ENCODE peak calls at places on chromosomes 6 and 20, in six cellular contexts. Z is neural progenitor cell, T is Panc1, Q is cardiac muscle cell, J is heart left ventricle, M is colonic mucosa. I is an unnamed sample.

GRCh38 chr6:22071655-22072054 is 225.2 kb downstream of the PRL start:
- DNase-seq in Q (peak; percentile 79), J (peak; percentile 57), M (peak; percentile 20), Z (peak; percentile 21), T (no peak), I (no peak)

GRCh38 chr6:83055366-83055964 is 10.2 kb downstream of the UBE3D start:
- DNase-seq in M (peak; percentile 49), J (no peak), Q (peak; percentile 66), T (no peak), Z (peak; percentile 73), I (no peak)

GRCh38 chr6:26553264-26553738 is 15.1 kb downstream of the HMGN4 start:
- DNase-seq in Q (peak; percentile 77), M (peak; percentile 82), Z (peak; percentile 83), J (peak; percentile 60), T (no peak), I (no peak)

GRCh38 chr6:149277621-149278020 is 39.9 kb upstream of the TAB2 start:
- DNase-seq in Z (no peak), T (no peak), M (no peak), Q (no peak), J (no peak), I (no peak)

GRCh38 chr6:112245511-112246203 is 8.7 kb downstream of the LAMA4 start:
- DNase-seq in T (no peak), J (no peak), Q (peak; percentile 82), M (no peak), Z (no peak), I (no peak)

GRCh38 chr6:89974776-89975175 is 80.5 kb downstream of the GJA10 start:
- DNase-seq in J (no peak), Q (no peak), M (no peak), T (no peak), Z (no peak), I (no peak)

GRCh38 chr6:136103763-136104311 is 146.3 kb downstream of the MTFR2 start:
- DNase-seq in M (peak; percentile 27), T (no peak), Z (peak; percentile 42), J (peak; percentile 87), Q (peak; percentile 70), I (no peak)

GRCh38 chr6:90790696-90791095 is 203.8 kb upstream of the MAP3K7 start:
- DNase-seq in T (no peak), J (no peak), M (no peak), Q (peak; percentile 30), Z (no peak), I (no peak)

GRCh38 chr6:169858935-169859351 is 107.5 kb downstream of the ERMARD start:
- DNase-seq in T (no peak), M (no peak), Q (no peak), Z (no peak), J (no peak), I (no peak)

GRCh38 chr6:42963855-42964605 is 3.5 kb downstream of the GNMT start:
- DNase-seq in M (peak; percentile 35), J (no peak), Z (peak; percentile 84), T (no peak), Q (peak; percentile 67), I (no peak)

GRCh38 chr6:131136021-131136847 is 967 bp downstream of the AKAP7 start:
- DNase-seq in M (peak; percentile 32), Q (peak; percentile 74), T (peak; percentile 15), J (no peak), Z (no peak), I (no peak)

GRCh38 chr6:142537612-142538478 is 236.0 kb downstream of the ADGRG6 start:
- DNase-seq in Z (no peak), M (no peak), T (no peak), Q (peak; percentile 52), J (no peak), I (no peak)

GRCh38 chr6:90384720-90385119 is 88.1 kb upstream of the BACH2 start:
- DNase-seq in J (no peak), T (no peak), Z (peak; percentile 69), M (no peak), Q (no peak), I (no peak)

GRCh38 chr6:18528084-18528743 is 141.1 kb downstream of the RNF144B start:
- DNase-seq in Q (peak; percentile 32), M (no peak), Z (no peak), T (no peak), J (no peak), I (no peak)

GRCh38 chr6:14984454-14984853 is 261.4 kb upstream of the JARID2 start:
- DNase-seq in Z (no peak), T (no peak), J (peak; percentile 50), M (peak; percentile 70), Q (peak; percentile 77), I (no peak)

GRCh38 chr20:44911264-44911921 is 1.5 kb downstream of the PABPC1L start:
- DNase-seq in Z (peak; percentile 88), J (no peak), T (no peak), Q (peak; percentile 77), M (peak; percentile 85), I (no peak)

GRCh38 chr20:57426831-57427230 is 35.6 kb downstream of the RBM38 start:
- DNase-seq in Z (no peak), M (no peak), Q (no peak), T (no peak), J (no peak), I (no peak)

GRCh38 chr20:60037120-60037499 is 78.9 kb downstream of the CDH26 start:
- DNase-seq in J (no peak), Q (no peak), T (no peak), M (no peak), Z (no peak), I (no peak)
- TF ChIP-seq CTCF in J (no peak), Q (no peak), T (no peak), M (no peak), Z (no peak), I (peak; percentile 67)

GRCh38 chr20:51801220-51801991 is 915 bp downstream of the SALL4 start:
- DNase-seq in Z (peak; percentile 78), M (no peak), Q (peak; percentile 35), T (no peak), J (no peak), I (no peak)
- TF ChIP-seq CTCF in Z (peak; percentile 43), M (no peak), Q (peak; percentile 29), T (peak; percentile 51), J (no peak), I (peak; percentile 56)

GRCh38 chr6:4466769-4467480 is 309.3 kb upstream of the CDYL start:
- DNase-seq in M (no peak), J (no peak), Q (no peak), Z (peak; percentile 25), T (no peak), I (no peak)
- TF ChIP-seq CTCF in M (no peak), J (no peak), Q (peak; percentile 7), Z (peak; percentile 13), T (peak; percentile 51), I (peak; percentile 40)

DNA sequence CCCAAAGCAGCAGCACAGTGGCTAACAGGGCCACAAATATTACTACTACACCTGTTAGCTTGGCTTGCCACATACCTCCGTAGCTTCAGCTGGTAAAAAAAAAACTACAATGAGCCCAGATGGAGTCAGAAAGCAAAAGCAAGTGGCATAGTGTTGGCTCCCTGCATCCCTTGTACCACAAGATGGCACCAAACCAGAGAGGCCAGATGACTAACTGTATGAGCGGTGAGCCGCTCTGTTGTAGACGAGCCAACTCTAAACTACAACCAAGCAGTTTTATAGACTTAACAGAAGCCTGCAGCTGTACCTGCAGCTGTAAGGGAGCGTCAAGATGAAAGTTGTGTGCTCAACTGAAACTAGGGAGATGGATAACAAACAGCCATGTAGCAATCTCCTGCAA is 84.5 kb upstream of the MCHR2 start:
- DNase-seq in M (no peak), J (no peak), T (no peak), Q (peak; percentile 41), Z (peak; percentile 69), I (no peak)
- TF ChIP-seq CTCF in M (no peak), J (no peak), T (peak; percentile 72), Q (peak; percentile 49), Z (peak; percentile 70), I (peak; percentile 74)

GRCh38 chr20:23050847-23051627 is 1.6 kb upstream of the THBD start:
- DNase-seq in T (no peak), Z (peak; percentile 93), M (peak; percentile 58), J (peak; percentile 79), Q (peak; percentile 92), I (peak; percentile 81)
- TF ChIP-seq CTCF in T (peak; percentile 79), Z (peak; percentile 82), M (peak; percentile 42), J (peak; percentile 85), Q (peak; percentile 81), I (peak; percentile 98)

GRCh38 chr6:24667378-24667803 is 514 bp downstream of the ACOT13 start:
- DNase-seq in J (no peak), Q (peak; percentile 41), T (no peak), M (peak; percentile 76), Z (no peak), I (no peak)
- TF ChIP-seq CTCF in J (no peak), Q (no peak), T (no peak), M (no peak), Z (no peak), I (no peak)

DNA sequence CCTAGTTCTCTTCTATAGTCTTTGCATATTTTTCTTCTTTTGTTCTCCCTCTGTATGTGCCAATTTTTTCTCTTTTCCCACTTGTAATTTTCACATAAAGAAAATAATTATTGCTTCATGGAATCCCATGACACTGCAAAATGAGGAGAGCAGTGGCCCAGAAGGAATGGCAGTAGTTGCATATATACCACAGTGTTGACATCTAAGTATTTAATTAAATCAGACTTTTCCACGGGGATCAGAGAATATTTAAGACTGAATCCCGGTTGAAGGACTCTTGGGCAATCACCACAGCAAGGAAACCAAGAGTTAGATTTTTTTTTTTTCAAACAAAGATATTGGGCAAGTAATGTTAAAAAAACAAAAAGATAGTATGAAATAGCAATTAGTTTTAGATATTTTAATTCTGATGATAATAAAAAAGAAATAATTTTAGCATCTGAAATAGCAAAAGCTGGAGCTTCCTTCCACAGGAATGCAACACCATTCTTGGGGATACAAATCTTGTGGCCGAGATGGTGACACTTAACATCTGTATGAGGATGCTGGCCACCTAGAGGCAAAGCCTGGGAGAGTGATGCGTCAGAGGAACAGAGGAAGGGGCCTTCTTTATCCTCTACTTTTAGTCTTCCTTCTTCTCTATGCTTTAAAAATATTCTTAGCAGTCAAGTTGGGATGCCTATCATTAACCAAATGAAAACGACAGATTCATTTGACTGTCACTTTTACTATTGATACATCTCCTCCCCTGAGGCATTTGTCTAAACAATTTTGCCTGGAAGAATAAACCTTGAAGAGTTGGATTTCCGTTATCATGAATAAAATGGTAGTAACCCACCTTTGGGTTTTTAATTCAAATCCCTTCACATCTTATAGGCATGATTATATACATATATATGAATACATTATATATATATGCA is 356.2 kb downstream of the GJA1 start:
- DNase-seq in M (no peak), Q (peak; percentile 79), J (no peak), Z (peak; percentile 33), T (no peak), I (no peak)
- TF ChIP-seq CTCF in M (no peak), Q (peak; percentile 30), J (no peak), Z (peak; percentile 31), T (peak; percentile 14), I (peak; percentile 44)

GRCh38 chr6:32095338-32096086 is 13.6 kb downstream of the TNXB start:
- DNase-seq in Z (no peak), J (no peak), M (no peak), T (no peak), Q (no peak), I (no peak)
- TF ChIP-seq CTCF in Z (peak; percentile 13), J (no peak), M (no peak), T (no peak), Q (no peak), I (no peak)